ENCODE peak calls at places on chromosomes 12 and 14, in four cellular contexts. H is BE2C, U is IMR-90, A is A549. F is an unnamed sample.

GRCh38 chr14:77615231-77616132 is 955 bp downstream of the SPTLC2 start:
- DNase-seq in H (peak), U (peak), A (no peak), F (no peak)

GRCh38 chr14:69289811-69290520 is 30.0 kb downstream of the GALNT16 start:
- DNase-seq in H (no peak), U (no peak), A (no peak), F (no peak)

GRCh38 chr12:61043838-61044237 is 1216.4 kb upstream of the USP15 start:
- DNase-seq in H (no peak), U (no peak), A (no peak), F (no peak)

GRCh38 chr12:13891902-13892301 is 89.5 kb downstream of the GRIN2B start:
- DNase-seq in H (no peak), U (no peak), A (peak), F (no peak)

GRCh38 chr14:78697341-78697740 is 527.2 kb downstream of the NRXN3 start:
- DNase-seq in H (no peak), U (peak), A (peak), F (no peak)

GRCh38 chr14:43041207-43041606 is 1434.5 kb downstream of the LRFN5 start:
- DNase-seq in H (no peak), U (no peak), A (no peak), F (no peak)

GRCh38 chr14:55005071-55005470 is 21.8 kb downstream of the WDHD1 start:
- DNase-seq in H (no peak), U (peak), A (no peak), F (no peak)

GRCh38 chr12:121789233-121789781 is 4.2 kb downstream of the RHOF start:
- DNase-seq in H (peak), U (no peak), A (no peak), F (no peak)

GRCh38 chr14:76904100-76904739 is 78.0 kb downstream of the LRRC74A start:
- DNase-seq in H (no peak), U (peak), A (peak), F (no peak)

GRCh38 chr12:7460375-7461259 is 16.7 kb upstream of the CD163L1 start:
- DNase-seq in H (peak), U (peak), A (peak), F (peak)

GRCh38 chr12:88552672-88553079 is 27.6 kb downstream of the KITLG start:
- DNase-seq in H (no peak), U (peak), A (peak), F (no peak)

GRCh38 chr14:71638523-71639196 is 293.6 kb upstream of the RGS6 start:
- DNase-seq in H (no peak), U (peak), A (no peak), F (no peak)

GRCh38 chr14:78705989-78706388 is 535.8 kb downstream of the NRXN3 start:
- DNase-seq in H (no peak), U (no peak), A (no peak), F (no peak)

GRCh38 chr14:67426161-67426560 is 14.2 kb upstream of the PLEK2 start:
- DNase-seq in H (no peak), U (no peak), A (no peak), F (no peak)

GRCh38 chr14:104075530-104076151 is 9.9 kb upstream of the ASPG start:
- DNase-seq in H (peak), U (no peak), A (no peak), F (no peak)

GRCh38 chr14:91872517-91873470 is 5.5 kb upstream of the TC2N start:
- DNase-seq in H (no peak), U (peak), A (peak), F (no peak)

GRCh38 chr14:67652189-67652588 is 22.2 kb downstream of the VTI1B start:
- DNase-seq in H (no peak), U (no peak), A (no peak), F (no peak)

GRCh38 chr12:28780096-28780495 is 369.0 kb upstream of the FAR2 start:
- DNase-seq in H (peak), U (peak), A (peak), F (no peak)

GRCh38 chr14:49553892-49554291 is 32.3 kb downstream of the RPS29 start:
- DNase-seq in H (no peak), U (no peak), A (no peak), F (no peak)

GRCh38 chr12:108079731-108080130 is 49.4 kb upstream of the WSCD2 start:
- DNase-seq in H (no peak), U (no peak), A (no peak), F (no peak)

GRCh38 chr14:63598821-63599220 is 42.9 kb downstream of the WDR89 start:
- DNase-seq in H (no peak), U (no peak), A (no peak), F (no peak)

GRCh38 chr12:25404955-25405354 is 148.1 kb downstream of the LMNTD1 start:
- DNase-seq in H (no peak), U (no peak), A (no peak), F (no peak)

GRCh38 chr12:74066476-74066875 is 471.2 kb upstream of the ATXN7L3B start:
- DNase-seq in H (no peak), U (no peak), A (no peak), F (no peak)

GRCh38 chr14:69815556-69815955 is 18.5 kb upstream of the SLC10A1 start:
- DNase-seq in H (no peak), U (no peak), A (no peak), F (no peak)

GRCh38 chr12:49131973-49132461 is 822 bp upstream of the TUBA1B start:
- DNase-seq in H (no peak), U (peak), A (no peak), F (no peak)

GRCh38 chr12:57893460-57894353 is 47.2 kb upstream of the CTDSP2 start:
- DNase-seq in H (peak), U (peak), A (no peak), F (peak)

GRCh38 chr12:100229036-100229635 is 28.5 kb downstream of the ACTR6 start:
- DNase-seq in H (no peak), U (peak), A (peak), F (no peak)

GRCh38 chr12:10641735-10642500 is 28.5 kb upstream of the MAGOHB start:
- DNase-seq in H (no peak), U (peak), A (no peak), F (no peak)

GRCh38 chr14:47439953-47440352 is 235.5 kb downstream of the MDGA2 start:
- DNase-seq in H (no peak), U (no peak), A (no peak), F (no peak)

GRCh38 chr14:68919129-68919927 is 59.8 kb downstream of the ACTN1 start:
- DNase-seq in H (no peak), U (no peak), A (no peak), F (no peak)

GRCh38 chr12:117580718-117581062 is 219.3 kb upstream of the NOS1 start:
- DNase-seq in H (peak), U (no peak), A (peak), F (peak)

GRCh38 chr12:124568431-124569374 is 1.3 kb upstream of the NCOR2 start:
- DNase-seq in H (peak), U (peak), A (peak), F (peak)

GRCh38 chr12:16165506-16165905 is 112.0 kb downstream of the SLC15A5 start:
- DNase-seq in H (peak), U (peak), A (peak), F (peak)

DNA sequence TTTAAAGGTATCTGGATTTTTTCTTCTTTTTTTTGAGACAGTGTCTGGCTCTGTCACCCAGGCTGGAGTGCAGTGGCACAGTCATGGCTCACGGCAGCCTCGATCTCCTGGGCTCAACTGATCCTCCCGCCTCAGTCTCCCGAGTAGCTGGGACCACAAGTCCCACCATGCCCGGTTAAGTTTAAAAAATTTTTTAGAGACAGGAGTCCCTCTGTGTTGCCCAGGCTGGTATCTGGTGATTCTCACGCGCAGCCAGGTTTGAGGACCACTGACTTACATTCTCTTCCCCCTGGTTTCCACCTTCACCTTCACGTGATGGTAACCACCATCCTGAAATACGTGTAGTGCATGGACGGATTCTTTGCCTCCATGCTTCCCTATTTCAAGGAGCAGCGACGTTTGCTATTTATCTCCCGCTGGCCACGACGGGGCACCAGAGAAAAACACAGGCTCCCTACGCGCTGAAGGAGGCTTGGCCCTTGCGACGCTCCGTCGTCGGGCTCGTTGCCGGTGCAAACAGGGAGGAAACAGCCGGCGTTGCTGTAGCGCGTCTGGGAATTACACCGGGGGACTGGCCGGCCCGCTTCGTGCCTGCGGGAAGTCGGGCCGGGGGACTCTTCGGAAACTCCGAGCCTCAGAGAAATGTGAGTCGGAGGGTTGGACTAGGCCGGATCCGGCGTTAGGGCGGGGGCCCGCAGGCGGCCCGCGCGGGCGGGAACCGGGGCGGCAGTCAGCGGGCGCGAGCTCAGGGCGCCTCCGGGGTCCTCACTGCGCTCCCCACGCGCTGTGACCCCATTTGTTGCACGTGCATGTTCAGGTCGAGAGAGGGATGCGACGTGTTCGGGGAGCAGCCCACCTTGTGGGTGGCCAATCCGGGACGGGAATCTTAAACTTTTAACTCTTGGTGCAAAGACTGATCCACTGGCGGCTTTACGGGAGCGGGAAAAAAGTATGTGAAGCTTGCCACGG is at the start of gene TCHP:
- DNase-seq in H (peak), U (peak), A (peak), F (peak)
- TF ChIP-seq CTCF in H (peak), U (peak), A (peak), F (no peak)

GRCh38 chr12:81329088-81329487 is 251.2 kb downstream of the ACSS3 start:
- DNase-seq in H (peak), U (peak), A (peak), F (peak)
- TF ChIP-seq CTCF in H (peak), U (no peak), A (no peak), F (peak)

DNA sequence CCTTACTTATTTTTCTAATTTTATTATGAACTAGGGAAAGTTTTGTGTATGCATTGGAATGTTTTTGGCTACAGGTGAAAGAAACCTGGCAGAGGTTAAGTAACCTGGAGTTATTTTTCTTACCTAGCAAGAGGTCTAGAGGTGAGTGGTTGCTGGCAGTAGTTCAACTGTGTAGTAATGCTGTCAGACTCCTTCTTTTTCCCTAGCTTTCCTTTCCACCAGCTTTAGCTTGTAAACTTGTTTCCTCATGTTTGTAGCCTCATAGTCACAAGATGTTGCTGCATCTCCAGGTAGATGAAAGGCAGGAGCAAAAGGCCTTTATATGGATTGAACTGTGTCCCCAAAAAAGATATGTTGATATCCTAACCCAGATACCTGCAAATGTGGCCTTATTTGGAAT is 105.1 kb upstream of the AMIGO2 start:
- DNase-seq in H (no peak), U (no peak), A (no peak), F (no peak)
- TF ChIP-seq CTCF in H (no peak), U (no peak), A (no peak), F (no peak)

GRCh38 chr14:93943052-93943451 is 15.9 kb downstream of the FAM181A start:
- DNase-seq in H (no peak), U (peak), A (no peak), F (no peak)
- TF ChIP-seq CTCF in H (no peak), U (no peak), A (no peak), F (no peak)

GRCh38 chr12:69585189-69586062 is at the start of gene CCT2:
- DNase-seq in H (peak), U (peak), A (peak), F (peak)

GRCh38 chr12:69579029-69579428 is 6.2 kb upstream of the CCT2 start:
- DNase-seq in H (no peak), U (no peak), A (no peak), F (no peak)

GRCh38 chr12:69580074-69580473 is 5.2 kb upstream of the CCT2 start:
- DNase-seq in H (no peak), U (no peak), A (no peak), F (no peak)

GRCh38 chr12:69578283-69578682 is 7.0 kb upstream of the CCT2 start:
- DNase-seq in H (no peak), U (no peak), A (no peak), F (no peak)

DNA sequence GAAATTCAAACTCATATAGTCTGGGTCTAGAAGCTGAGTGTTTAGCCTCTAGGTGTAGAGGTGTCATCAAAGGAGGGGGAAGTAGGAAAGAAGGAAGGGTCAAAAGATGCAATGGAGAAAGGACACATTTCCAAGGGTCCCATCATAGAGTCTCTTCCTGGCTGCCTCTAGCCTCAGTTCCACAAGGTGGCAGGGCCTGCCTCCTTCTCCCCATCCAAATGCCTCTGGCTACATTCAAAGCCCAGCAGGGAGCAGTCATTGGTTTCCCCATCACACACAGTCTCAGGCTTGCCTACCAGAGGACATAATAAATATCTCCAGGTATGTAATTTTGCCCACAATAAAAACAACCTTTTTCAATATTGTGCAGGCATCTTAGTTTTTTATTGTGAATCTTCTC is 2.1 kb upstream of the CCT2 start:
- DNase-seq in H (no peak), U (no peak), A (no peak), F (no peak)
- TF ChIP-seq CTCF in H (peak), U (no peak), A (no peak), F (no peak)

DNA sequence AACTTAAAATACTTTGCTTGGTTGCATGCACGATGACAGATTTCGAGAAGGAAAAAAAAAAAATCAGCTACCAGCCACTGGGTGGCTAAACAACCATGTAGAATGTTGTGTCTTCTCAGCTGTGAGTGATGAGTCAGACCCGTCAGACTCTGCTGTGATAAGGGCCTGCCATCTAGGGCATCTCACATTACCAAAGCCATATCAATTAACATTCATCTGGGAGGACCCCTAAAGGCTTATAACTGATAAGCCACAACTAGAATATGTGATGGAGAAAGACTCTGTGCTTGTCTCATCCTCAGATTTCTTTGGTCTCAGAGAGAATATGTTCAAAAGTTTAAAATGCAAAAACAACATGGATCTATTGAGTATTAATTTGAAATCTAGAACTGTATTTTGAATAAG is 111.5 kb downstream of the PAX9 start:
- DNase-seq in H (no peak), U (peak), A (peak), F (no peak)
- TF ChIP-seq CTCF in H (no peak), U (no peak), A (peak), F (no peak)

GRCh38 chr14:64952598-64953309 is 10.2 kb upstream of the GPX2 start:
- DNase-seq in H (no peak), U (no peak), A (peak), F (no peak)
- TF ChIP-seq CTCF in H (peak), U (no peak), A (no peak), F (no peak)

GRCh38 chr12:27524839-27525238 is 833 bp downstream of the PPFIBP1 start:
- DNase-seq in H (no peak), U (peak), A (peak), F (no peak)
- TF ChIP-seq CTCF in H (no peak), U (peak), A (no peak), F (no peak)

F was measured in nephron progenitor cell.